ENCODE peak calls at places on chromosomes 5 and 9, in four cellular contexts. One of them, this sample, is unnamed.

GRCh38 chr5:140295414-140295813 is 7.5 kb downstream of the PFDN1 start:
- DNase-seq in foreskin fibroblast: peak
- DNase-seq in left ventricle myocardium inferior: no peak
- DNase-seq in fibroblast of pulmonary artery: peak
- DNase-seq in this sample: peak

GRCh38 chr5:29518176-29518575 is 1675.3 kb upstream of the CDH6 start:
- DNase-seq in foreskin fibroblast: no peak
- DNase-seq in fibroblast of pulmonary artery: no peak
- DNase-seq in left ventricle myocardium inferior: no peak
- DNase-seq in this sample: no peak

GRCh38 chr5:60945760-60946253 is 802 bp downstream of the NDUFAF2 start:
- DNase-seq in left ventricle myocardium inferior: no peak
- DNase-seq in foreskin fibroblast: peak
- DNase-seq in fibroblast of pulmonary artery: peak
- DNase-seq in this sample: no peak

GRCh38 chr5:36646507-36647023 is 40.2 kb downstream of the SLC1A3 start:
- DNase-seq in foreskin fibroblast: no peak
- DNase-seq in left ventricle myocardium inferior: no peak
- DNase-seq in fibroblast of pulmonary artery: no peak
- DNase-seq in this sample: no peak

GRCh38 chr5:10913846-10914245 is 152.8 kb upstream of the DAP start:
- DNase-seq in foreskin fibroblast: peak
- DNase-seq in fibroblast of pulmonary artery: peak
- DNase-seq in left ventricle myocardium inferior: no peak
- DNase-seq in this sample: peak

GRCh38 chr9:5629312-5630037 is 568 bp downstream of the RIC1 start:
- DNase-seq in fibroblast of pulmonary artery: peak
- DNase-seq in foreskin fibroblast: peak
- DNase-seq in left ventricle myocardium inferior: peak
- DNase-seq in this sample: no peak

GRCh38 chr5:170120576-170120975 is 14.9 kb downstream of the FOXI1 start:
- DNase-seq in fibroblast of pulmonary artery: peak
- DNase-seq in left ventricle myocardium inferior: no peak
- DNase-seq in foreskin fibroblast: peak
- DNase-seq in this sample: peak

GRCh38 chr5:148960070-148960769 is 102.6 kb downstream of the SH3TC2 start:
- DNase-seq in left ventricle myocardium inferior: no peak
- DNase-seq in fibroblast of pulmonary artery: no peak
- DNase-seq in foreskin fibroblast: no peak
- DNase-seq in this sample: no peak

GRCh38 chr5:135883441-135883840 is 12.2 kb downstream of the IL9 start:
- DNase-seq in foreskin fibroblast: no peak
- DNase-seq in left ventricle myocardium inferior: no peak
- DNase-seq in fibroblast of pulmonary artery: no peak
- DNase-seq in this sample: no peak

GRCh38 chr5:147688965-147689364 is 93.6 kb downstream of the JAKMIP2 start:
- DNase-seq in foreskin fibroblast: peak
- DNase-seq in left ventricle myocardium inferior: no peak
- DNase-seq in fibroblast of pulmonary artery: peak
- DNase-seq in this sample: no peak

GRCh38 chr5:174589011-174589410 is 135.4 kb upstream of the MSX2 start:
- DNase-seq in foreskin fibroblast: no peak
- DNase-seq in left ventricle myocardium inferior: no peak
- DNase-seq in fibroblast of pulmonary artery: no peak
- DNase-seq in this sample: no peak

GRCh38 chr5:111685969-111686368 is 71.0 kb downstream of the NREP start:
- DNase-seq in fibroblast of pulmonary artery: no peak
- DNase-seq in foreskin fibroblast: no peak
- DNase-seq in left ventricle myocardium inferior: no peak
- DNase-seq in this sample: no peak

GRCh38 chr5:131488463-131488862 is 146.6 kb downstream of the RAPGEF6 start:
- DNase-seq in fibroblast of pulmonary artery: peak
- DNase-seq in left ventricle myocardium inferior: no peak
- DNase-seq in foreskin fibroblast: no peak
- DNase-seq in this sample: no peak

DNA sequence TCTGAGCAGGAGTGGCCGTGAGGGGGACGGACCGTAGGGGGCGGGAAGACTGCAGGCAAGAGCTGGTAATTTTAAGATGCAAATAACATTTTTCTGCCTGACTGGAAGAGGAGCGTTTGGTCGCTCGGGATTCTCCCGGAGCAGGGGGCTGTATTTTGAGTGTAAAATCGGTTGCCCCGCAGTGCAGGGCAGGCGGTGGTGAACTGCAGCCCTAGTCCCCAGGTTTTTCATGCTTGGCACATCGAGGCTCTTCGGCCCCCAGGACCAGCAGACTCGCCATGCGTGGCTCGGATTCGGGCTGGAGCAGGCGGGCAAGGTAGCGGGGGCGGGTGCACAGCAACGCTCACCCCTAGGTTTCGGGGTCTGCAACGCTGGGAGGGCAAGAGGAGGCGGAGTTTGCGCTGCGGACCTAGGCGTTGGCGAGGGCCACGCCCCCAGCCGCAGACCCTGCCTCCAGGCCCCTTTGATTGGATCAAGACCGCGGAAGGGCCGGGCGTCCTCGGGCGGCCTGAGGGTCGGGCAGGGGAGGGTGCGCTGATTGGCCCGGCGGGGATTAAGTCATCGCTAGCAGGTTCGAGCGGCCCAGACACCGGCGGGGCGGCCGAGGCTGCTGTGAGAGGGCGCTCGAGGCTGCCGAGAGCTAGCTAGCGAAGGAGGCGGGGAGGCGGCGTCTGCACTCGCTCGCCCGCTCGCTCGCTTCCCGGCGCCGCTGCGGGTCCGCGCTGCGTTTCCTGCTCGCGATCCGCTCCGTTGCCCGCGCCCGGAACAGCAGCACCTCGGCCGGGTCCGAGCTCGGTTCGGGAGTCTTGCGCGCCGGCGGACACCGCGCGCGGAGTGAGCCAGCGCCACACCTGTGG is at the start of gene ARHGAP26:
- DNase-seq in foreskin fibroblast: peak
- DNase-seq in fibroblast of pulmonary artery: peak
- DNase-seq in left ventricle myocardium inferior: peak
- DNase-seq in this sample: peak
- TF ChIP-seq CTCF in foreskin fibroblast: peak
- TF ChIP-seq CTCF in fibroblast of pulmonary artery: peak
- TF ChIP-seq CTCF in left ventricle myocardium inferior: peak
- TF ChIP-seq CTCF in this sample: peak

GRCh38 chr5:82570-82969 is 9.4 kb upstream of the PLEKHG4B start:
- DNase-seq in left ventricle myocardium inferior: no peak
- DNase-seq in fibroblast of pulmonary artery: no peak
- DNase-seq in foreskin fibroblast: peak
- DNase-seq in this sample: no peak
- H3K4me3 ChIP-seq in left ventricle myocardium inferior: no peak
- H3K4me3 ChIP-seq in fibroblast of pulmonary artery: no peak
- H3K4me3 ChIP-seq in foreskin fibroblast: no peak
- H3K4me3 ChIP-seq in this sample: no peak

GRCh38 chr5:66742083-66742895 is 146.1 kb downstream of the MAST4 start:
- DNase-seq in left ventricle myocardium inferior: peak
- DNase-seq in foreskin fibroblast: peak
- DNase-seq in fibroblast of pulmonary artery: no peak
- DNase-seq in this sample: no peak
- TF ChIP-seq CTCF in left ventricle myocardium inferior: peak
- TF ChIP-seq CTCF in foreskin fibroblast: no peak
- TF ChIP-seq CTCF in fibroblast of pulmonary artery: no peak
- TF ChIP-seq CTCF in this sample: no peak

GRCh38 chr9:105328872-105329728 is 84.6 kb downstream of the SLC44A1 start:
- DNase-seq in foreskin fibroblast: no peak
- DNase-seq in left ventricle myocardium inferior: no peak
- DNase-seq in fibroblast of pulmonary artery: no peak
- DNase-seq in this sample: no peak
- H3K4me3 ChIP-seq in foreskin fibroblast: no peak
- H3K4me3 ChIP-seq in left ventricle myocardium inferior: no peak
- H3K4me3 ChIP-seq in fibroblast of pulmonary artery: no peak
- H3K4me3 ChIP-seq in this sample: no peak

DNA sequence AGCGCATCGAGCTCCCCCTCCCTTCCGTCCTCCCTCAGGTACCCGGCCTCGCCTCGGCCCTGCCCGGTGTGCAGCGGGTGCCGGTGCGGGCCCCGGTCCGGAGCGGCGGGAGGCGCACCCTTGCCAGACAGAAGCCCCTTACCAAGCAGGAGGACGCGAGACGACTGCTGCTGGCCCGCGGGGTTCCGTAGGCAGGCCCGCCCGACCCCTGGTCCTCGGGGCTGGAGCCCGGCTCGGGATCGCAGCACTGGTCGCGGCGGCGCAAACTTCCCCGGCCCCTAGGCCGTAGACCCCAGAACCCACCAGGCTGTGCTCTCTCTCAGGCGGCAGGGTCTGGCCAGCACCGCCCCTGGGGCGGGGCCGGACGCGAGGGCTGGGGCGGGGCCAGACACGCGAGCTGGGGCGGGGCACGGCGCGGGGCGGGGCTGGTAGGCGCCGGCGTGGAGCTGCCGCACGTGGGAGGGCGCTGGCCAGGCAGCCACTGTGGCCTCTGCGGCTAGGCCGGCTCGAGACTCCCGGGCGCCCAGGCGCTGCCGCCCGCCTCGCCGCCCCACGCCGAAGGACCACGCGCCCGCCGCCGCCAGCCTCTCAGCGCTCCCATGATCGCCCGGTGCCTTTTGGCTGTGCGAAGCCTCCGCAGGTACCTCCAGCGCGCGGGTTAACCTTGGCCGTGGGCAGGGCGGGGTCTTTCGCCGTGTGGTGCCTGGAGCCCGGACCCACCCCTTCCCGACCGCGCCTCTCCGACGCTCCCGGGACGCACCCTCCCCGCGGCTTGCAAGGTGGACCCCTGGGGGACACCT is at the start of the genes NLN and SGTB:
- DNase-seq in fibroblast of pulmonary artery: peak
- DNase-seq in left ventricle myocardium inferior: peak
- DNase-seq in foreskin fibroblast: peak
- DNase-seq in this sample: no peak
- TF ChIP-seq CTCF in fibroblast of pulmonary artery: no peak
- TF ChIP-seq CTCF in left ventricle myocardium inferior: no peak
- TF ChIP-seq CTCF in foreskin fibroblast: no peak
- TF ChIP-seq CTCF in this sample: no peak

GRCh38 chr5:176132471-176133288 is 105.5 kb upstream of the SIMC1 start:
- DNase-seq in left ventricle myocardium inferior: no peak
- DNase-seq in foreskin fibroblast: no peak
- DNase-seq in fibroblast of pulmonary artery: no peak
- DNase-seq in this sample: no peak

GRCh38 chr5:176133877-176134276 is 104.3 kb upstream of the SIMC1 start:
- DNase-seq in fibroblast of pulmonary artery: no peak
- DNase-seq in left ventricle myocardium inferior: no peak
- DNase-seq in foreskin fibroblast: no peak
- DNase-seq in this sample: no peak

GRCh38 chr5:176134529-176135223 is 103.5 kb upstream of the SIMC1 start:
- DNase-seq in left ventricle myocardium inferior: no peak
- DNase-seq in foreskin fibroblast: no peak
- DNase-seq in fibroblast of pulmonary artery: no peak
- DNase-seq in this sample: no peak

GRCh38 chr5:176131771-176132170 is 106.5 kb upstream of the SIMC1 start:
- DNase-seq in foreskin fibroblast: no peak
- DNase-seq in fibroblast of pulmonary artery: no peak
- DNase-seq in left ventricle myocardium inferior: no peak
- DNase-seq in this sample: no peak

GRCh38 chr5:176133289-176133870 is 104.8 kb upstream of the SIMC1 start:
- DNase-seq in foreskin fibroblast: no peak
- DNase-seq in left ventricle myocardium inferior: no peak
- DNase-seq in fibroblast of pulmonary artery: no peak
- DNase-seq in this sample: no peak
- H3K4me3 ChIP-seq in foreskin fibroblast: no peak
- H3K4me3 ChIP-seq in left ventricle myocardium inferior: no peak
- H3K4me3 ChIP-seq in fibroblast of pulmonary artery: no peak
- H3K4me3 ChIP-seq in this sample: no peak

GRCh38 chr5:63128018-63128417 is 549.4 kb downstream of the LRRC70 start:
- DNase-seq in foreskin fibroblast: no peak
- DNase-seq in left ventricle myocardium inferior: no peak
- DNase-seq in fibroblast of pulmonary artery: no peak
- DNase-seq in this sample: no peak

GRCh38 chr5:63127054-63127453 is 548.4 kb downstream of the LRRC70 start:
- DNase-seq in left ventricle myocardium inferior: no peak
- DNase-seq in fibroblast of pulmonary artery: peak
- DNase-seq in foreskin fibroblast: peak
- DNase-seq in this sample: no peak

GRCh38 chr5:63125392-63125791 is 546.8 kb downstream of the LRRC70 start:
- DNase-seq in left ventricle myocardium inferior: no peak
- DNase-seq in foreskin fibroblast: no peak
- DNase-seq in fibroblast of pulmonary artery: no peak
- DNase-seq in this sample: no peak

GRCh38 chr5:63121471-63121870 is 542.9 kb downstream of the LRRC70 start:
- DNase-seq in fibroblast of pulmonary artery: no peak
- DNase-seq in foreskin fibroblast: no peak
- DNase-seq in left ventricle myocardium inferior: no peak
- DNase-seq in this sample: no peak

DNA sequence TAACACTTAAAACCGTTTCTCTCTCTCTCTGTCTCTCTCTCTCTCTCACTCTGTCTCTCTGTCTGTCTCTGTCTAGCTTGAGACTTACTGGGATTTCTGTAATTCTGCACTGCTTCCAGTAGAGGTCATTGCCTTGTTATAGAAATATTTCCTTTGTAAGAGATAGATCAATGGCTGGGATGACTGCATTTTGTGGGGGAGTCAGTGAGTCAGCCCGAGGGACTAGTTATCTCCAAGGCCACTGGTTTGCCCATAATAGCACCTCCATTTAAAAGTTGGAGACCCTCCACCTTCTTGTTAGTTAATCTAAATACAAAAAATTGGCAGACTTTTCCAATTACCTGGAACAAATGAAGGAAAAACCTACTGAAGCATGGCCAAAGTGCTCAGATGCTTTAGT is 547.2 kb downstream of the LRRC70 start:
- DNase-seq in left ventricle myocardium inferior: no peak
- DNase-seq in foreskin fibroblast: peak
- DNase-seq in fibroblast of pulmonary artery: peak
- DNase-seq in this sample: no peak
- TF ChIP-seq CTCF in left ventricle myocardium inferior: peak
- TF ChIP-seq CTCF in foreskin fibroblast: peak
- TF ChIP-seq CTCF in fibroblast of pulmonary artery: peak
- TF ChIP-seq CTCF in this sample: peak

GRCh38 chr5:80654054-80654390 is 430 bp upstream of the MSH3 start:
- DNase-seq in fibroblast of pulmonary artery: no peak
- DNase-seq in left ventricle myocardium inferior: no peak
- DNase-seq in foreskin fibroblast: no peak
- DNase-seq in this sample: no peak
- H3K4me3 ChIP-seq in fibroblast of pulmonary artery: peak
- H3K4me3 ChIP-seq in left ventricle myocardium inferior: peak
- H3K4me3 ChIP-seq in foreskin fibroblast: peak
- H3K4me3 ChIP-seq in this sample: peak

This sample was measured in BJ.